ENCODE peak calls at places on chromosomes 3 and 15, in eight cellular contexts. H is amniotic epithelial cell; G is sciatic nerve; Q is fibroblast of the conjunctiva; N is A549; J is naive thymus-derived CD4-positive, alpha-beta T cell; X is astrocyte of the spinal cord; C is hepatic stellate cell. K is an unnamed sample.

GRCh38 chr15:100340721-100341661 is 784 bp downstream of the ADAMTS17 start:
- DNase-seq in J (no peak), G (no peak), H (no peak), C (no peak), N (no peak), Q (no peak), X (no peak), K (peak; percentile 50)

GRCh38 chr3:122964844-122965243 is 62.7 kb downstream of the SEMA5B start:
- DNase-seq in C (no peak), N (no peak), G (no peak), Q (no peak), J (no peak), H (no peak), X (no peak), K (no peak)

GRCh38 chr15:43056696-43057095 is 49.1 kb downstream of the UBR1 start:
- DNase-seq in H (no peak), N (no peak), C (no peak), J (no peak), Q (no peak), X (no peak), G (no peak), K (no peak)

GRCh38 chr15:78981532-78982313 is 36.9 kb upstream of the CTSH start:
- DNase-seq in C (no peak), H (no peak), Q (no peak), G (no peak), X (no peak), N (no peak), J (no peak), K (no peak)

GRCh38 chr3:169739067-169739466 is 25.8 kb downstream of the TERC start:
- DNase-seq in X (no peak), Q (no peak), J (no peak), C (no peak), N (no peak), G (no peak), H (no peak), K (no peak)

GRCh38 chr15:74226761-74227540 is 9.2 kb upstream of the CCDC33 start:
- DNase-seq in C (no peak), J (no peak), G (no peak), Q (no peak), X (no peak), N (no peak), H (no peak), K (no peak)

GRCh38 chr3:134708671-134709070 is 57.8 kb upstream of the KY start:
- DNase-seq in C (no peak), G (no peak), J (no peak), Q (no peak), X (peak; percentile 16), N (no peak), H (peak; percentile 5), K (no peak)

GRCh38 chr15:36814708-36815107 is 235.3 kb downstream of the CDIN1 start:
- DNase-seq in N (no peak), H (no peak), G (no peak), Q (no peak), C (no peak), J (no peak), X (peak; percentile 14), K (no peak)

GRCh38 chr3:97882975-97883598 is 61.3 kb downstream of the CRYBG3 start:
- DNase-seq in C (no peak), X (peak; percentile 73), Q (peak; percentile 32), G (no peak), J (peak; percentile 16), H (peak; percentile 74), N (no peak), K (peak; percentile 26)

GRCh38 chr3:115986555-115987207 is 363.4 kb downstream of the GAP43 start:
- DNase-seq in N (peak; percentile 10), G (no peak), H (peak; percentile 22), X (peak; percentile 35), J (no peak), Q (no peak), C (no peak), K (no peak)

GRCh38 chr3:23949784-23950183 is 4.7 kb downstream of the NR1D2 start:
- DNase-seq in N (no peak), G (no peak), X (peak; percentile 27), C (peak; percentile 29), J (no peak), H (no peak), Q (no peak), K (no peak)

GRCh38 chr3:165751654-165752053 is 85.6 kb downstream of the BCHE start:
- DNase-seq in J (no peak), H (no peak), X (no peak), C (no peak), G (no peak), N (no peak), Q (no peak), K (no peak)

GRCh38 chr15:73994912-73995622 is 551 bp downstream of the PML start:
- DNase-seq in G (no peak), J (peak; percentile 26), C (no peak), X (no peak), H (peak; percentile 43), N (no peak), Q (no peak), K (no peak)

GRCh38 chr3:100454684-100455083 is 37.7 kb upstream of the TMEM45A start:
- DNase-seq in C (no peak), G (no peak), X (no peak), N (no peak), Q (no peak), J (no peak), H (peak; percentile 64), K (no peak)

GRCh38 chr3:48503406-48504050 is 446 bp downstream of the SHISA5 start:
- DNase-seq in Q (no peak), C (peak; percentile 72), H (peak; percentile 61), X (peak; percentile 48), G (peak; percentile 73), J (no peak), N (no peak), K (no peak)

GRCh38 chr3:10015476-10015904 is 10.7 kb upstream of the FANCD2 start:
- DNase-seq in N (no peak), G (peak; percentile 96), Q (peak; percentile 88), X (peak; percentile 97), H (peak; percentile 98), J (no peak), C (peak; percentile 60), K (no peak)

GRCh38 chr3:27059489-27059888 is 309.7 kb downstream of the NEK10 start:
- DNase-seq in G (no peak), N (no peak), C (no peak), J (no peak), X (no peak), Q (no peak), H (no peak), K (no peak)

GRCh38 chr3:116140100-116140689 is 305.1 kb downstream of the LSAMP start:
- DNase-seq in N (no peak), J (no peak), X (peak; percentile 65), H (peak; percentile 25), G (no peak), C (no peak), Q (peak; percentile 10), K (no peak)

GRCh38 chr15:95932676-95933075 is 397.8 kb upstream of the NR2F2 start:
- DNase-seq in Q (no peak), C (no peak), N (no peak), J (no peak), H (peak; percentile 92), X (peak; percentile 43), G (no peak), K (no peak)

GRCh38 chr3:113312416-113312815 is 101.1 kb downstream of the BOC start:
- DNase-seq in G (no peak), H (no peak), N (no peak), X (no peak), C (no peak), Q (no peak), J (no peak), K (no peak)

GRCh38 chr3:10516835-10517465 is 11.6 kb upstream of the ATP2B2 start:
- DNase-seq in N (no peak), J (no peak), C (no peak), X (no peak), G (peak; percentile 47), Q (no peak), H (no peak), K (no peak)

GRCh38 chr3:30607032-30607833 is 832 bp downstream of the TGFBR2 start:
- DNase-seq in X (peak; percentile 62), Q (no peak), N (no peak), H (no peak), C (peak; percentile 36), G (peak; percentile 86), J (peak; percentile 74), K (peak; percentile 62)

GRCh38 chr3:128390867-128391266 is 75.8 kb downstream of the DNAJB8 start:
- DNase-seq in N (no peak), J (no peak), H (no peak), Q (no peak), X (no peak), G (no peak), C (no peak), K (no peak)

GRCh38 chr3:106176734-106177133 is 307.9 kb upstream of the CBLB start:
- DNase-seq in C (peak; percentile 3), Q (no peak), X (peak; percentile 32), J (peak; percentile 85), G (no peak), H (peak; percentile 51), N (no peak), K (peak; percentile 68)

GRCh38 chr3:61858054-61858453 is 296.7 kb downstream of the PTPRG start:
- DNase-seq in H (peak; percentile 25), G (no peak), C (no peak), J (no peak), X (peak; percentile 58), Q (peak; percentile 52), N (no peak), K (no peak)

GRCh38 chr15:101530224-101530958 is 40.9 kb upstream of the PCSK6 start:
- DNase-seq in C (no peak), G (no peak), J (no peak), X (no peak), N (no peak), Q (no peak), H (no peak), K (no peak)

GRCh38 chr3:31981206-31982181 is at the start of the genes OSBPL10 and ZNF860:
- DNase-seq in J (peak; percentile 14), H (peak; percentile 92), X (peak; percentile 93), C (peak; percentile 65), N (peak; percentile 53), G (peak; percentile 93), Q (peak; percentile 88), K (peak; percentile 2)

GRCh38 chr3:169362261-169362660 is 301.3 kb downstream of the MECOM start:
- DNase-seq in J (no peak), G (peak; percentile 60), H (peak; percentile 27), X (peak; percentile 56), N (no peak), C (no peak), Q (peak; percentile 0), K (no peak)

GRCh38 chr3:190491533-190492054 is 22.3 kb upstream of the IL1RAP start:
- DNase-seq in J (no peak), Q (no peak), N (no peak), C (no peak), H (no peak), X (no peak), G (no peak), K (no peak)

GRCh38 chr3:35867782-35868181 is 228.5 kb downstream of the ARPP21 start:
- DNase-seq in C (no peak), J (no peak), N (no peak), H (no peak), X (no peak), Q (no peak), G (no peak), K (no peak)

GRCh38 chr3:141077631-141078030 is 26.5 kb downstream of the SPSB4 start:
- DNase-seq in N (no peak), Q (no peak), J (no peak), G (no peak), C (no peak), H (no peak), X (no peak), K (no peak)

GRCh38 chr15:43974852-43975251 is 148.1 kb downstream of the WDR76 start:
- DNase-seq in J (no peak), H (no peak), Q (no peak), X (no peak), N (no peak), G (no peak), C (no peak), K (no peak)

K was measured in CD4-positive, alpha-beta memory T cell.